ENCODE peak calls at places on chromosomes 16 and 17, in nine cellular contexts. One of them, this sample, is unnamed.

GRCh38 chr16:2483160-2483559 is 8.2 kb downstream of the TBC1D24 start:
- DNase-seq in CD8-positive, alpha-beta memory T cell: no peak
- DNase-seq in tibial artery: no peak
- DNase-seq in H9: no peak
- DNase-seq in CD4-positive, CD25-positive, alpha-beta regulatory T cell: no peak
- DNase-seq in substantia nigra: no peak
- DNase-seq in gastrocnemius medialis: no peak
- DNase-seq in AG04450: no peak
- DNase-seq in CD4-positive, alpha-beta memory T cell: no peak
- DNase-seq in this sample: no peak

GRCh38 chr17:72441899-72442298 is 321.1 kb downstream of the SOX9 start:
- DNase-seq in CD4-positive, CD25-positive, alpha-beta regulatory T cell: no peak
- DNase-seq in CD8-positive, alpha-beta memory T cell: no peak
- DNase-seq in AG04450: no peak
- DNase-seq in substantia nigra: no peak
- DNase-seq in gastrocnemius medialis: no peak
- DNase-seq in tibial artery: no peak
- DNase-seq in H9: no peak
- DNase-seq in CD4-positive, alpha-beta memory T cell: no peak
- DNase-seq in this sample: no peak

GRCh38 chr16:29974291-29975133 is 844 bp downstream of the TAOK2 start:
- DNase-seq in substantia nigra: no peak
- DNase-seq in AG04450: no peak
- DNase-seq in tibial artery: peak; percentile 24
- DNase-seq in CD4-positive, CD25-positive, alpha-beta regulatory T cell: peak; percentile 6
- DNase-seq in CD8-positive, alpha-beta memory T cell: peak; percentile 18
- DNase-seq in H9: no peak
- DNase-seq in CD4-positive, alpha-beta memory T cell: peak; percentile 17
- DNase-seq in gastrocnemius medialis: no peak
- DNase-seq in this sample: no peak

GRCh38 chr17:4407851-4408250 is 25.9 kb upstream of the SPNS3 start:
- DNase-seq in AG04450: no peak
- DNase-seq in substantia nigra: no peak
- DNase-seq in CD8-positive, alpha-beta memory T cell: no peak
- DNase-seq in CD4-positive, CD25-positive, alpha-beta regulatory T cell: no peak
- DNase-seq in CD4-positive, alpha-beta memory T cell: no peak
- DNase-seq in tibial artery: no peak
- DNase-seq in H9: no peak
- DNase-seq in gastrocnemius medialis: no peak
- DNase-seq in this sample: no peak

GRCh38 chr17:29677139-29677834 is 54.6 kb upstream of the CORO6 start:
- DNase-seq in CD8-positive, alpha-beta memory T cell: no peak
- DNase-seq in CD4-positive, CD25-positive, alpha-beta regulatory T cell: no peak
- DNase-seq in tibial artery: peak; percentile 82
- DNase-seq in H9: no peak
- DNase-seq in substantia nigra: no peak
- DNase-seq in CD4-positive, alpha-beta memory T cell: no peak
- DNase-seq in gastrocnemius medialis: peak; percentile 89
- DNase-seq in AG04450: no peak
- DNase-seq in this sample: no peak

GRCh38 chr16:23257682-23258081 is 44.4 kb upstream of the SCNN1B start:
- DNase-seq in CD4-positive, alpha-beta memory T cell: no peak
- DNase-seq in CD8-positive, alpha-beta memory T cell: no peak
- DNase-seq in AG04450: no peak
- DNase-seq in substantia nigra: no peak
- DNase-seq in CD4-positive, CD25-positive, alpha-beta regulatory T cell: no peak
- DNase-seq in tibial artery: no peak
- DNase-seq in H9: no peak
- DNase-seq in gastrocnemius medialis: no peak
- DNase-seq in this sample: no peak

GRCh38 chr16:22300427-22301071 is 3.3 kb downstream of the POLR3E start:
- DNase-seq in gastrocnemius medialis: peak; percentile 50
- DNase-seq in tibial artery: no peak
- DNase-seq in AG04450: peak; percentile 30
- DNase-seq in CD4-positive, alpha-beta memory T cell: peak; percentile 34
- DNase-seq in substantia nigra: peak; percentile 12
- DNase-seq in CD4-positive, CD25-positive, alpha-beta regulatory T cell: no peak
- DNase-seq in CD8-positive, alpha-beta memory T cell: no peak
- DNase-seq in H9: peak; percentile 68
- DNase-seq in this sample: no peak

GRCh38 chr16:66927918-66928649 is 2.7 kb upstream of the RRAD start:
- DNase-seq in tibial artery: no peak
- DNase-seq in substantia nigra: no peak
- DNase-seq in CD8-positive, alpha-beta memory T cell: no peak
- DNase-seq in AG04450: no peak
- DNase-seq in CD4-positive, CD25-positive, alpha-beta regulatory T cell: no peak
- DNase-seq in H9: no peak
- DNase-seq in CD4-positive, alpha-beta memory T cell: no peak
- DNase-seq in gastrocnemius medialis: peak; percentile 92
- DNase-seq in this sample: no peak

GRCh38 chr17:41785876-41786226 is 660 bp downstream of the JUP start:
- DNase-seq in CD4-positive, CD25-positive, alpha-beta regulatory T cell: no peak
- DNase-seq in substantia nigra: no peak
- DNase-seq in gastrocnemius medialis: no peak
- DNase-seq in AG04450: no peak
- DNase-seq in CD8-positive, alpha-beta memory T cell: no peak
- DNase-seq in H9: peak; percentile 87
- DNase-seq in tibial artery: no peak
- DNase-seq in CD4-positive, alpha-beta memory T cell: no peak
- DNase-seq in this sample: no peak

GRCh38 chr17:41782142-41782541 is 4.4 kb downstream of the JUP start:
- DNase-seq in tibial artery: peak; percentile 49
- DNase-seq in gastrocnemius medialis: peak; percentile 88
- DNase-seq in H9: no peak
- DNase-seq in substantia nigra: no peak
- DNase-seq in CD8-positive, alpha-beta memory T cell: no peak
- DNase-seq in CD4-positive, CD25-positive, alpha-beta regulatory T cell: no peak
- DNase-seq in CD4-positive, alpha-beta memory T cell: no peak
- DNase-seq in AG04450: no peak
- DNase-seq in this sample: no peak

GRCh38 chr17:41786227-41787020 is at the start of gene JUP:
- DNase-seq in CD8-positive, alpha-beta memory T cell: peak; percentile 79
- DNase-seq in AG04450: peak; percentile 98
- DNase-seq in tibial artery: peak; percentile 99
- DNase-seq in substantia nigra: peak; percentile 77
- DNase-seq in CD4-positive, alpha-beta memory T cell: peak; percentile 86
- DNase-seq in gastrocnemius medialis: peak; percentile 99
- DNase-seq in CD4-positive, CD25-positive, alpha-beta regulatory T cell: peak; percentile 74
- DNase-seq in H9: peak; percentile 100
- DNase-seq in this sample: peak; percentile 80

GRCh38 chr17:41785091-41785875 is 1.2 kb downstream of the JUP start:
- DNase-seq in H9: peak; percentile 97
- DNase-seq in gastrocnemius medialis: no peak
- DNase-seq in substantia nigra: no peak
- DNase-seq in CD8-positive, alpha-beta memory T cell: no peak
- DNase-seq in AG04450: no peak
- DNase-seq in CD4-positive, CD25-positive, alpha-beta regulatory T cell: no peak
- DNase-seq in tibial artery: no peak
- DNase-seq in CD4-positive, alpha-beta memory T cell: no peak
- DNase-seq in this sample: no peak

GRCh38 chr17:41784207-41784744 is 2.2 kb downstream of the JUP start:
- DNase-seq in CD4-positive, alpha-beta memory T cell: no peak
- DNase-seq in AG04450: no peak
- DNase-seq in gastrocnemius medialis: peak; percentile 30
- DNase-seq in tibial artery: no peak
- DNase-seq in substantia nigra: no peak
- DNase-seq in CD4-positive, CD25-positive, alpha-beta regulatory T cell: no peak
- DNase-seq in H9: peak; percentile 86
- DNase-seq in CD8-positive, alpha-beta memory T cell: no peak
- DNase-seq in this sample: no peak
- H3K27ac ChIP-seq in CD4-positive, alpha-beta memory T cell: no peak overlapping the region
- H3K27ac ChIP-seq in AG04450: no peak overlapping the region
- H3K27ac ChIP-seq in gastrocnemius medialis: peak overlapping the region; percentile 95
- H3K27ac ChIP-seq in tibial artery: no peak overlapping the region
- H3K27ac ChIP-seq in substantia nigra: peak overlapping the region; percentile 35
- H3K27ac ChIP-seq in CD4-positive, CD25-positive, alpha-beta regulatory T cell: no peak overlapping the region
- H3K27ac ChIP-seq in H9: no peak overlapping the region
- H3K27ac ChIP-seq in CD8-positive, alpha-beta memory T cell: peak overlapping the region; percentile 47
- H3K27ac ChIP-seq in this sample: no peak overlapping the region

DNA sequence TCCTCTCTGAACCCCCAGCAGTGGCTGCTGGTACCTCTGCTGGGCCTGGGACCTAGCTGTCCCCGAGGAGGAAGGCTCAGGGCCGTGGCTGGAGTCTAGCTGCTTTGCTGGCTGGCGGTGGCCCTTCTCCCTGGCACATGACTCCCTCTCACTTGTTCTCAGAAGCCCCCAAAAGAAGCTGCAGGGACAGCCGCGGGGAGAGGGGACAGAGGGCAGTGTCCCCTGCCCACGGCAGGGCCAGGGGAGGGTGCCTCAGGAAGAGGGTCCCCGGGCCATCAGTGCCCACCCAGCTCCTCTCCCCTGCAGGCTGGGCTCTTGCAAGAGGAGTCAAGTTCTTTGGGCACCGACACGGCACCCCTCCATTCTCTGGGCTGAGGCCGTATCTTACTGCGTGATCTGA is 46.6 kb downstream of the VAC14 start:
- DNase-seq in CD4-positive, alpha-beta memory T cell: no peak
- DNase-seq in AG04450: no peak
- DNase-seq in CD4-positive, CD25-positive, alpha-beta regulatory T cell: no peak
- DNase-seq in CD8-positive, alpha-beta memory T cell: no peak
- DNase-seq in substantia nigra: no peak
- DNase-seq in gastrocnemius medialis: no peak
- DNase-seq in tibial artery: no peak
- DNase-seq in H9: no peak
- DNase-seq in this sample: no peak
- H3K27ac ChIP-seq in CD4-positive, alpha-beta memory T cell: no peak overlapping the region
- H3K27ac ChIP-seq in AG04450: no peak overlapping the region
- H3K27ac ChIP-seq in CD4-positive, CD25-positive, alpha-beta regulatory T cell: no peak overlapping the region
- H3K27ac ChIP-seq in CD8-positive, alpha-beta memory T cell: no peak overlapping the region
- H3K27ac ChIP-seq in substantia nigra: peak overlapping the region; percentile 26
- H3K27ac ChIP-seq in gastrocnemius medialis: no peak overlapping the region
- H3K27ac ChIP-seq in tibial artery: peak overlapping the region; percentile 78
- H3K27ac ChIP-seq in H9: no peak overlapping the region
- H3K27ac ChIP-seq in this sample: no peak overlapping the region

GRCh38 chr17:57406981-57407286 is 150.6 kb downstream of the MSI2 start:
- DNase-seq in CD8-positive, alpha-beta memory T cell: no peak
- DNase-seq in AG04450: no peak
- DNase-seq in CD4-positive, CD25-positive, alpha-beta regulatory T cell: no peak
- DNase-seq in gastrocnemius medialis: no peak
- DNase-seq in CD4-positive, alpha-beta memory T cell: no peak
- DNase-seq in tibial artery: no peak
- DNase-seq in H9: no peak
- DNase-seq in substantia nigra: no peak
- DNase-seq in this sample: no peak

GRCh38 chr17:57404807-57405485 is 148.6 kb downstream of the MSI2 start:
- DNase-seq in CD4-positive, alpha-beta memory T cell: no peak
- DNase-seq in CD8-positive, alpha-beta memory T cell: no peak
- DNase-seq in H9: no peak
- DNase-seq in CD4-positive, CD25-positive, alpha-beta regulatory T cell: no peak
- DNase-seq in tibial artery: no peak
- DNase-seq in AG04450: no peak
- DNase-seq in substantia nigra: no peak
- DNase-seq in gastrocnemius medialis: no peak
- DNase-seq in this sample: no peak

GRCh38 chr17:57404073-57404472 is 147.8 kb downstream of the MSI2 start:
- DNase-seq in CD4-positive, CD25-positive, alpha-beta regulatory T cell: no peak
- DNase-seq in H9: no peak
- DNase-seq in AG04450: no peak
- DNase-seq in gastrocnemius medialis: no peak
- DNase-seq in CD8-positive, alpha-beta memory T cell: no peak
- DNase-seq in substantia nigra: no peak
- DNase-seq in tibial artery: no peak
- DNase-seq in CD4-positive, alpha-beta memory T cell: no peak
- DNase-seq in this sample: no peak

GRCh38 chr17:57406131-57406980 is 150.0 kb downstream of the MSI2 start:
- DNase-seq in CD4-positive, alpha-beta memory T cell: no peak
- DNase-seq in substantia nigra: no peak
- DNase-seq in CD4-positive, CD25-positive, alpha-beta regulatory T cell: no peak
- DNase-seq in AG04450: no peak
- DNase-seq in CD8-positive, alpha-beta memory T cell: no peak
- DNase-seq in H9: no peak
- DNase-seq in gastrocnemius medialis: no peak
- DNase-seq in tibial artery: no peak
- DNase-seq in this sample: no peak

DNA sequence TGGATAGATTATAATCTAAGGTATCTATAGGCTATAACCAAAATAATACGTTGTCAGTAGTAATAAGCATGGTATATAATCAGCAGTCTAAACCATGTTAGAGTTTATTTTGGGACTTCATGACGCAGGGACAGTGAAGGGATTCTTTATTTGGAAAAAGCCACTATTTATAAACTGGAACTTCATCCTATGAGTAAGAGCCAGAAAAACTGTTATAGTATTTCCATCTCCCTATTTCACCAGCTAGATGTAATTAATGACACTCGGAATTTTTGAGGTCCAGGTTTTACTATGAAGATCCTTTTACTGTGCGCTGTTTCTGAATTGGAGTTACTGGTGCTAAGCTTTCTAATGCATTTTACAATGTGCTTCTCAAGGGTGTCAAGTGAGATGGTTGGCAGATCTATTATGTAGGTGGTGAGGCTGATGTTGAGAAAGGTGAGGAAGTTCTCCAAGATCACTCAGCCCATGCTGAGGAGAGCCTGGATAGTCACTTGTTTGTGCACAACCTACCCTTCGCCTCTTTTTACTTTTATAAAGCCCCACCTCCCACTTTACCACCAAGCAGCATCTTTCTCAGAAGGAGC is 149.3 kb downstream of the MSI2 start:
- DNase-seq in tibial artery: no peak
- DNase-seq in CD4-positive, CD25-positive, alpha-beta regulatory T cell: no peak
- DNase-seq in CD8-positive, alpha-beta memory T cell: no peak
- DNase-seq in H9: no peak
- DNase-seq in CD4-positive, alpha-beta memory T cell: no peak
- DNase-seq in gastrocnemius medialis: no peak
- DNase-seq in substantia nigra: no peak
- DNase-seq in AG04450: no peak
- DNase-seq in this sample: no peak
- H3K27ac ChIP-seq in tibial artery: no peak overlapping the region
- H3K27ac ChIP-seq in CD4-positive, CD25-positive, alpha-beta regulatory T cell: no peak overlapping the region
- H3K27ac ChIP-seq in CD8-positive, alpha-beta memory T cell: no peak overlapping the region
- H3K27ac ChIP-seq in H9: no peak overlapping the region
- H3K27ac ChIP-seq in CD4-positive, alpha-beta memory T cell: no peak overlapping the region
- H3K27ac ChIP-seq in gastrocnemius medialis: peak overlapping the region; percentile 79
- H3K27ac ChIP-seq in substantia nigra: no peak overlapping the region
- H3K27ac ChIP-seq in AG04450: no peak overlapping the region
- H3K27ac ChIP-seq in this sample: no peak overlapping the region

GRCh38 chr16:89561195-89562026 is 929 bp downstream of the RPL13 start:
- DNase-seq in tibial artery: no peak
- DNase-seq in H9: no peak
- DNase-seq in CD8-positive, alpha-beta memory T cell: no peak
- DNase-seq in CD4-positive, alpha-beta memory T cell: peak; percentile 32
- DNase-seq in substantia nigra: no peak
- DNase-seq in AG04450: no peak
- DNase-seq in gastrocnemius medialis: no peak
- DNase-seq in CD4-positive, CD25-positive, alpha-beta regulatory T cell: no peak
- DNase-seq in this sample: no peak

GRCh38 chr16:89562027-89562599 is 1.6 kb downstream of the RPL13 start:
- DNase-seq in H9: no peak
- DNase-seq in AG04450: no peak
- DNase-seq in CD4-positive, CD25-positive, alpha-beta regulatory T cell: no peak
- DNase-seq in tibial artery: no peak
- DNase-seq in gastrocnemius medialis: no peak
- DNase-seq in substantia nigra: no peak
- DNase-seq in CD8-positive, alpha-beta memory T cell: no peak
- DNase-seq in CD4-positive, alpha-beta memory T cell: no peak
- DNase-seq in this sample: no peak

GRCh38 chr16:89564476-89565255 is 4.2 kb downstream of the RPL13 start:
- DNase-seq in substantia nigra: no peak
- DNase-seq in AG04450: no peak
- DNase-seq in CD8-positive, alpha-beta memory T cell: no peak
- DNase-seq in gastrocnemius medialis: no peak
- DNase-seq in CD4-positive, alpha-beta memory T cell: no peak
- DNase-seq in tibial artery: no peak
- DNase-seq in CD4-positive, CD25-positive, alpha-beta regulatory T cell: no peak
- DNase-seq in H9: peak; percentile 83
- DNase-seq in this sample: no peak

GRCh38 chr16:89563639-89564392 is 3.3 kb downstream of the RPL13 start:
- DNase-seq in substantia nigra: no peak
- DNase-seq in tibial artery: no peak
- DNase-seq in H9: no peak
- DNase-seq in CD4-positive, CD25-positive, alpha-beta regulatory T cell: no peak
- DNase-seq in CD4-positive, alpha-beta memory T cell: no peak
- DNase-seq in gastrocnemius medialis: no peak
- DNase-seq in CD8-positive, alpha-beta memory T cell: no peak
- DNase-seq in AG04450: no peak
- DNase-seq in this sample: no peak

DNA sequence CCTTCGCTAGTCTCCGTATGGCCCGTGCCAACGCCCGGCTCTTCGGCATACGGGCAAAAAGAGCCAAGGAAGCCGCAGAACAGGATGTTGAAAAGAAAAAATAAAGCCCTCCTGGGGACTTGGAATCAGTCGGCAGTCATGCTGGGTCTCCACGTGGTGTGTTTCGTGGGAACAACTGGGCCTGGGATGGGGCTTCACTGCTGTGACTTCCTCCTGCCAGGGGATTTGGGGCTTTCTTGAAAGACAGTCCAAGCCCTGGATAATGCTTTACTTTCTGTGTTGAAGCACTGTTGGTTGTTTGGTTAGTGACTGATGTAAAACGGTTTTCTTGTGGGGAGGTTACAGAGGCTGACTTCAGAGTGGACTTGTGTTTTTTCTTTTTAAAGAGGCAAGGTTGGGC is 2.5 kb downstream of the RPL13 start:
- DNase-seq in H9: no peak
- DNase-seq in gastrocnemius medialis: no peak
- DNase-seq in tibial artery: no peak
- DNase-seq in CD4-positive, CD25-positive, alpha-beta regulatory T cell: no peak
- DNase-seq in substantia nigra: no peak
- DNase-seq in CD8-positive, alpha-beta memory T cell: no peak
- DNase-seq in CD4-positive, alpha-beta memory T cell: no peak
- DNase-seq in AG04450: no peak
- DNase-seq in this sample: no peak
- H3K27ac ChIP-seq in H9: no peak overlapping the region
- H3K27ac ChIP-seq in gastrocnemius medialis: peak overlapping the region; percentile 98
- H3K27ac ChIP-seq in tibial artery: no peak overlapping the region
- H3K27ac ChIP-seq in CD4-positive, CD25-positive, alpha-beta regulatory T cell: peak overlapping the region; percentile 5
- H3K27ac ChIP-seq in substantia nigra: no peak overlapping the region
- H3K27ac ChIP-seq in CD8-positive, alpha-beta memory T cell: no peak overlapping the region
- H3K27ac ChIP-seq in CD4-positive, alpha-beta memory T cell: peak overlapping the region; percentile 88
- H3K27ac ChIP-seq in AG04450: no peak overlapping the region
- H3K27ac ChIP-seq in this sample: no peak overlapping the region